ENCODE peak calls at places on chromosomes 3 and 15, in ten cellular contexts. One of them, this sample, is unnamed.

GRCh38 chr3:34013818-34014576 is 215.6 kb downstream of the PDCD6IP start:
- DNase-seq in AG10803: no peak
- DNase-seq in A549: no peak
- DNase-seq in uterus: no peak
- DNase-seq in progenitor cell of endocrine pancreas: no peak
- DNase-seq in endothelial cell: no peak
- DNase-seq in coronary artery: no peak
- DNase-seq in stomach: no peak
- DNase-seq in neural progenitor cell: no peak
- DNase-seq in epithelial cell of proximal tubule: no peak
- DNase-seq in this sample: no peak

GRCh38 chr15:69895202-69895601 is 202.5 kb downstream of the TLE3 start:
- DNase-seq in progenitor cell of endocrine pancreas: no peak
- DNase-seq in stomach: no peak
- DNase-seq in A549: no peak
- DNase-seq in epithelial cell of proximal tubule: no peak
- DNase-seq in endothelial cell: no peak
- DNase-seq in uterus: no peak
- DNase-seq in coronary artery: no peak
- DNase-seq in neural progenitor cell: no peak
- DNase-seq in AG10803: no peak
- DNase-seq in this sample: no peak

GRCh38 chr3:127865941-127866340 is 43.6 kb upstream of the MGLL start:
- DNase-seq in stomach: no peak
- DNase-seq in A549: no peak
- DNase-seq in progenitor cell of endocrine pancreas: no peak
- DNase-seq in neural progenitor cell: no peak
- DNase-seq in coronary artery: no peak
- DNase-seq in endothelial cell: no peak
- DNase-seq in AG10803: peak
- DNase-seq in epithelial cell of proximal tubule: no peak
- DNase-seq in uterus: no peak
- DNase-seq in this sample: no peak

GRCh38 chr3:119518026-119518425 is 19.7 kb downstream of the TIMMDC1 start:
- DNase-seq in AG10803: no peak
- DNase-seq in endothelial cell: no peak
- DNase-seq in epithelial cell of proximal tubule: no peak
- DNase-seq in stomach: no peak
- DNase-seq in A549: no peak
- DNase-seq in neural progenitor cell: no peak
- DNase-seq in progenitor cell of endocrine pancreas: no peak
- DNase-seq in uterus: no peak
- DNase-seq in coronary artery: no peak
- DNase-seq in this sample: no peak

GRCh38 chr15:53716909-53717878 is 42.3 kb downstream of the WDR72 start:
- DNase-seq in neural progenitor cell: peak
- DNase-seq in AG10803: no peak
- DNase-seq in uterus: no peak
- DNase-seq in epithelial cell of proximal tubule: no peak
- DNase-seq in progenitor cell of endocrine pancreas: no peak
- DNase-seq in stomach: no peak
- DNase-seq in coronary artery: no peak
- DNase-seq in A549: no peak
- DNase-seq in endothelial cell: no peak
- DNase-seq in this sample: no peak

GRCh38 chr3:147411235-147411607 is 2.1 kb downstream of the ZIC1 start:
- DNase-seq in AG10803: peak
- DNase-seq in stomach: no peak
- DNase-seq in neural progenitor cell: peak
- DNase-seq in endothelial cell: no peak
- DNase-seq in A549: no peak
- DNase-seq in uterus: no peak
- DNase-seq in progenitor cell of endocrine pancreas: no peak
- DNase-seq in epithelial cell of proximal tubule: no peak
- DNase-seq in coronary artery: no peak
- DNase-seq in this sample: no peak

GRCh38 chr3:186870421-186871201 is 28.1 kb downstream of the ADIPOQ start:
- DNase-seq in endothelial cell: no peak
- DNase-seq in A549: no peak
- DNase-seq in neural progenitor cell: no peak
- DNase-seq in AG10803: no peak
- DNase-seq in stomach: no peak
- DNase-seq in progenitor cell of endocrine pancreas: no peak
- DNase-seq in epithelial cell of proximal tubule: no peak
- DNase-seq in uterus: no peak
- DNase-seq in coronary artery: no peak
- DNase-seq in this sample: no peak

GRCh38 chr3:97970929-97971460 is 1.2 kb downstream of the RIOX2 start:
- DNase-seq in uterus: no peak
- DNase-seq in epithelial cell of proximal tubule: no peak
- DNase-seq in endothelial cell: no peak
- DNase-seq in AG10803: no peak
- DNase-seq in neural progenitor cell: no peak
- DNase-seq in A549: no peak
- DNase-seq in progenitor cell of endocrine pancreas: no peak
- DNase-seq in stomach: no peak
- DNase-seq in coronary artery: no peak
- DNase-seq in this sample: no peak

GRCh38 chr15:90062023-90062728 is 40.1 kb downstream of the IDH2 start:
- DNase-seq in uterus: peak
- DNase-seq in AG10803: no peak
- DNase-seq in epithelial cell of proximal tubule: no peak
- DNase-seq in stomach: peak
- DNase-seq in progenitor cell of endocrine pancreas: no peak
- DNase-seq in endothelial cell: peak
- DNase-seq in A549: no peak
- DNase-seq in neural progenitor cell: peak
- DNase-seq in coronary artery: no peak
- DNase-seq in this sample: peak

GRCh38 chr15:73630030-73630429 is 3.2 kb downstream of the NPTN start:
- DNase-seq in stomach: no peak
- DNase-seq in epithelial cell of proximal tubule: no peak
- DNase-seq in uterus: no peak
- DNase-seq in A549: no peak
- DNase-seq in endothelial cell: no peak
- DNase-seq in neural progenitor cell: no peak
- DNase-seq in progenitor cell of endocrine pancreas: no peak
- DNase-seq in coronary artery: no peak
- DNase-seq in AG10803: no peak
- DNase-seq in this sample: no peak

GRCh38 chr3:107111889-107112288 is 265.4 kb upstream of the CCDC54 start:
- DNase-seq in AG10803: no peak
- DNase-seq in neural progenitor cell: no peak
- DNase-seq in epithelial cell of proximal tubule: no peak
- DNase-seq in coronary artery: no peak
- DNase-seq in progenitor cell of endocrine pancreas: no peak
- DNase-seq in stomach: no peak
- DNase-seq in endothelial cell: no peak
- DNase-seq in A549: no peak
- DNase-seq in uterus: no peak
- DNase-seq in this sample: no peak

GRCh38 chr3:9681723-9682081 is 21.9 kb upstream of the CPNE9 start:
- DNase-seq in neural progenitor cell: no peak
- DNase-seq in A549: no peak
- DNase-seq in uterus: no peak
- DNase-seq in stomach: peak
- DNase-seq in coronary artery: no peak
- DNase-seq in AG10803: no peak
- DNase-seq in progenitor cell of endocrine pancreas: no peak
- DNase-seq in epithelial cell of proximal tubule: no peak
- DNase-seq in endothelial cell: no peak
- DNase-seq in this sample: no peak

GRCh38 chr3:176951144-176951543 is 246.1 kb downstream of the TBL1XR1 start:
- DNase-seq in endothelial cell: no peak
- DNase-seq in coronary artery: no peak
- DNase-seq in AG10803: no peak
- DNase-seq in A549: no peak
- DNase-seq in epithelial cell of proximal tubule: no peak
- DNase-seq in neural progenitor cell: no peak
- DNase-seq in stomach: no peak
- DNase-seq in uterus: no peak
- DNase-seq in progenitor cell of endocrine pancreas: no peak
- DNase-seq in this sample: no peak

GRCh38 chr3:146160233-146160963 is 586 bp downstream of the PLOD2 start:
- DNase-seq in stomach: peak
- DNase-seq in coronary artery: peak
- DNase-seq in neural progenitor cell: peak
- DNase-seq in AG10803: peak
- DNase-seq in progenitor cell of endocrine pancreas: peak
- DNase-seq in epithelial cell of proximal tubule: no peak
- DNase-seq in endothelial cell: peak
- DNase-seq in uterus: peak
- DNase-seq in A549: peak
- DNase-seq in this sample: peak

GRCh38 chr15:85691350-85692240 is 103.1 kb downstream of the KLHL25 start:
- DNase-seq in uterus: no peak
- DNase-seq in stomach: peak
- DNase-seq in progenitor cell of endocrine pancreas: no peak
- DNase-seq in epithelial cell of proximal tubule: no peak
- DNase-seq in neural progenitor cell: peak
- DNase-seq in endothelial cell: no peak
- DNase-seq in A549: no peak
- DNase-seq in coronary artery: no peak
- DNase-seq in AG10803: no peak
- DNase-seq in this sample: no peak

GRCh38 chr15:67607329-67607728 is 64.8 kb downstream of the MAP2K5 start:
- DNase-seq in coronary artery: no peak
- DNase-seq in stomach: no peak
- DNase-seq in endothelial cell: no peak
- DNase-seq in neural progenitor cell: no peak
- DNase-seq in progenitor cell of endocrine pancreas: no peak
- DNase-seq in A549: no peak
- DNase-seq in AG10803: no peak
- DNase-seq in epithelial cell of proximal tubule: no peak
- DNase-seq in uterus: no peak
- DNase-seq in this sample: no peak

DNA sequence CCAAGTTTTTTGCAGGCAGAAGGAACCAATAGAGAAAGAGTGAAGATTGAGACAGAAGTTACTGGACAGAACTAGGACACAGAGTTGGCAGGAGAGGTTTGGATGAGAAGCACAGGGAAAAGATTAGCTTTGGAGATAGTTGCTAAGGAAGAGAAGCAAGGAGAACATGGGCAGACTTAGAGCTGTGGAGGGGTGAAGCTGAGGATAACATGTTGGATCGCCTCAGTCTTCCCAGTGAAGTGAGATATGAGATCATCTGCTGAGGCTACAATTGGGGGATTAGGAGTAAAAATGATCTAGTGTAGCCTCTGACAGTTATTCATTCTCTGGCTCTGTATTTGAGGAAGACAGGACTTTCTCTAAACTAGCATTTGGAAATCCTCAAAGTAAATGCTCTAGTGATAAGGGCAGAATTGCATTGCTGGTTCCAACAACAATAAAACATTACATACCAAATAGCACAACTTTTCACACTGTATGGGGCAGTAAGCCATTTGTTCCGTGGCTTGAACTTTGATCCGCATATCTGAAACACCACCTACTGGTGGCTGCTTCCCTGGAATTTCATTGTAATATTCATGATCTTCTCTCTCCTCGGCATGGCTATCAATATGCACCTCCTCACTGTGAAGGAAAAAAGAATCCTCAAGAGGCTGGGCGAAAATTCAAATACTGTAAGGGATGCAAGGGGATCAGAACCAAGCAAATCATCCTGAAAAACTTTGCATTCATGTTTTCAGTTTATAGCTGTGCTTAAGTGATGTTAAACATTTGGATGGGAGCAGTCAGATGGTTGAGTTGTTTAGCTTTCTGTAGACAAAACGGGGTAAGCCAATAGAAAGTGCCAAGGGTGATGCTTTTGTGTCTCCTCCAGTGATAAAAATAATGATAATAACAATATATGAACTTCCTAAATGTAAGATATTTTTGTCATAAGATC is 22.2 kb upstream of the EID1 start:
- DNase-seq in uterus: peak
- DNase-seq in endothelial cell: peak
- DNase-seq in AG10803: peak
- DNase-seq in A549: peak
- DNase-seq in coronary artery: no peak
- DNase-seq in progenitor cell of endocrine pancreas: no peak
- DNase-seq in epithelial cell of proximal tubule: peak
- DNase-seq in neural progenitor cell: peak
- DNase-seq in stomach: no peak
- DNase-seq in this sample: peak
- TF ChIP-seq CTCF in uterus: peak
- TF ChIP-seq CTCF in endothelial cell: peak
- TF ChIP-seq CTCF in AG10803: peak
- TF ChIP-seq CTCF in A549: peak
- TF ChIP-seq CTCF in coronary artery: no peak
- TF ChIP-seq CTCF in progenitor cell of endocrine pancreas: peak
- TF ChIP-seq CTCF in epithelial cell of proximal tubule: peak
- TF ChIP-seq CTCF in neural progenitor cell: peak
- TF ChIP-seq CTCF in stomach: no peak
- TF ChIP-seq CTCF in this sample: peak

GRCh38 chr3:191543018-191543417 is 82.1 kb downstream of the PYDC2 start:
- DNase-seq in uterus: no peak
- DNase-seq in epithelial cell of proximal tubule: no peak
- DNase-seq in neural progenitor cell: no peak
- DNase-seq in AG10803: no peak
- DNase-seq in stomach: no peak
- DNase-seq in coronary artery: no peak
- DNase-seq in endothelial cell: no peak
- DNase-seq in progenitor cell of endocrine pancreas: no peak
- DNase-seq in A549: no peak
- DNase-seq in this sample: no peak
- TF ChIP-seq CTCF in uterus: no peak
- TF ChIP-seq CTCF in epithelial cell of proximal tubule: no peak
- TF ChIP-seq CTCF in neural progenitor cell: no peak
- TF ChIP-seq CTCF in AG10803: no peak
- TF ChIP-seq CTCF in stomach: no peak
- TF ChIP-seq CTCF in coronary artery: no peak
- TF ChIP-seq CTCF in endothelial cell: no peak
- TF ChIP-seq CTCF in progenitor cell of endocrine pancreas: no peak
- TF ChIP-seq CTCF in A549: no peak
- TF ChIP-seq CTCF in this sample: no peak

DNA sequence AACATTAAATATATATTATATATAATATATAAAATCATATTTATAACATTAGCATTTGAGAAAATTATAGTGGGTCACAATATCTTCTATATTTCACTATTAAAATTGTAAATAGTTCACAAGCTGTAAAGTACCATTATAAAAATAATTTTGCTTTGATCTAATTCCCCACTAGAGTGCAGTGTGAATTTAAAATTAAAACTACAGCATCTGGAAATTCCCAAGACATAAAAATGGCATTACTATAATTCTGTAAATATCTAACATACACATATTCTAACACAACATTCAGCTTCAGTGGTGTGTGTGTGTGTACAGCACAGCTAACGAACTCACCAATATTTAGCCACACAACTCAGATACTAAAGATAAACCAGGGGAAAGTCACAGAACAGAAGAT is 424.9 kb upstream of the ZNF385D start:
- DNase-seq in AG10803: peak
- DNase-seq in A549: no peak
- DNase-seq in stomach: no peak
- DNase-seq in neural progenitor cell: no peak
- DNase-seq in uterus: no peak
- DNase-seq in epithelial cell of proximal tubule: no peak
- DNase-seq in coronary artery: no peak
- DNase-seq in progenitor cell of endocrine pancreas: no peak
- DNase-seq in endothelial cell: no peak
- DNase-seq in this sample: no peak
- TF ChIP-seq CTCF in AG10803: no peak
- TF ChIP-seq CTCF in A549: no peak
- TF ChIP-seq CTCF in stomach: no peak
- TF ChIP-seq CTCF in neural progenitor cell: peak
- TF ChIP-seq CTCF in uterus: no peak
- TF ChIP-seq CTCF in epithelial cell of proximal tubule: no peak
- TF ChIP-seq CTCF in coronary artery: no peak
- TF ChIP-seq CTCF in progenitor cell of endocrine pancreas: no peak
- TF ChIP-seq CTCF in endothelial cell: no peak
- TF ChIP-seq CTCF in this sample: no peak

GRCh38 chr3:52079958-52080357 is 23.6 kb upstream of the DUSP7 start:
- DNase-seq in progenitor cell of endocrine pancreas: no peak
- DNase-seq in endothelial cell: no peak
- DNase-seq in epithelial cell of proximal tubule: no peak
- DNase-seq in AG10803: no peak
- DNase-seq in uterus: no peak
- DNase-seq in coronary artery: no peak
- DNase-seq in stomach: no peak
- DNase-seq in neural progenitor cell: no peak
- DNase-seq in A549: no peak
- DNase-seq in this sample: no peak
- TF ChIP-seq CTCF in progenitor cell of endocrine pancreas: no peak
- TF ChIP-seq CTCF in endothelial cell: no peak
- TF ChIP-seq CTCF in epithelial cell of proximal tubule: no peak
- TF ChIP-seq CTCF in AG10803: no peak
- TF ChIP-seq CTCF in uterus: no peak
- TF ChIP-seq CTCF in coronary artery: no peak
- TF ChIP-seq CTCF in stomach: no peak
- TF ChIP-seq CTCF in neural progenitor cell: no peak
- TF ChIP-seq CTCF in A549: no peak
- TF ChIP-seq CTCF in this sample: no peak

This sample was measured in nephron progenitor cell.